ENCODE peak calls at places on chromosome 10, in five cellular contexts. Z is astrocyte; M is NCI-H1105; H is activated CD4-positive, alpha-beta memory T cell treated with anti-CD3 and anti-CD28 coated beads, Interleukin-2, amount 10 ng/mL, durations not matched to agents 7 days and 5 days; B is coronary artery. U is an unnamed sample.

GRCh38 chr10:131396108-131397010 is 84.8 kb upstream of the TCERG1L start:
- DNase-seq in Z (no peak), M (no peak), H (no peak), B (no peak), U (no peak)

GRCh38 chr10:21523557-21524008 is 1.9 kb downstream of the SKIDA1 start:
- DNase-seq in Z (no peak), M (no peak), H (no peak), B (no peak), U (peak; percentile 78)

GRCh38 chr10:119644215-119644826 is 6.9 kb upstream of the BAG3 start:
- DNase-seq in Z (no peak), M (no peak), H (no peak), B (no peak), U (no peak)

GRCh38 chr10:88289342-88289741 is 293.8 kb downstream of the RNLS start:
- DNase-seq in Z (no peak), M (no peak), H (no peak), B (no peak), U (peak; percentile 6)

GRCh38 chr10:24882047-24882698 is 70.2 kb downstream of the PRTFDC1 start:
- DNase-seq in Z (peak; percentile 84), M (no peak), H (peak; percentile 47), B (no peak), U (peak; percentile 88)

GRCh38 chr10:125071008-125071407 is 89.4 kb downstream of the CTBP2 start:
- DNase-seq in Z (no peak), M (no peak), H (no peak), B (no peak), U (no peak)

GRCh38 chr10:63605568-63605967 is 84.4 kb downstream of the REEP3 start:
- DNase-seq in Z (peak; percentile 7), M (no peak), H (no peak), B (no peak), U (no peak)

GRCh38 chr10:76329891-76330575 is 898.6 kb downstream of the LRMDA start:
- DNase-seq in Z (peak; percentile 66), M (no peak), H (no peak), B (no peak), U (peak; percentile 32)

GRCh38 chr10:44913312-44914079 is 2.4 kb downstream of the TMEM72 start:
- DNase-seq in Z (no peak), M (no peak), H (no peak), B (no peak), U (no peak)